ENCODE peak calls at places on chromosomes 5 and 9, in seven cellular contexts. U is H4, J is C1 segment of cervical spinal cord, L is glutamatergic neuron, F is SK-N-SH, E is tibial artery, B is breast epithelium. Y is an unnamed sample.
A peak's percentile ranks its signal among the peaks of the same experiment; 100 is the strongest.

GRCh38 chr5:107300928-107301327 is 369.8 kb downstream of the EFNA5 start:
- DNase-seq in U (no peak), J (no peak), L (no peak), F (no peak), E (no peak), B (no peak), Y (no peak)

GRCh38 chr5:158819095-158819494 is 280.6 kb downstream of the EBF1 start:
- DNase-seq in U (no peak), J (no peak), L (no peak), F (no peak), E (no peak), B (no peak), Y (no peak)

GRCh38 chr9:27453860-27454553 is 70.1 kb upstream of the IFNK start:
- DNase-seq in U (no peak), J (no peak), L (no peak), F (no peak), E (no peak), B (no peak), Y (no peak)

GRCh38 chr9:83081010-83081409 is 18.1 kb upstream of the RASEF start:
- DNase-seq in U (no peak), J (no peak), L (no peak), F (no peak), E (no peak), B (no peak), Y (no peak)

GRCh38 chr5:134552301-134552700 is 26.8 kb downstream of the JADE2 start:
- DNase-seq in U (peak; percentile 68), J (no peak), L (no peak), F (no peak), E (peak; percentile 81), B (no peak), Y (no peak)

GRCh38 chr9:76136986-76137385 is 246.5 kb downstream of the PCSK5 start:
- DNase-seq in U (peak; percentile 53), J (no peak), L (no peak), F (no peak), E (no peak), B (no peak), Y (no peak)

GRCh38 chr5:31036407-31036806 is 157.1 kb upstream of the CDH6 start:
- DNase-seq in U (peak; percentile 18), J (no peak), L (no peak), F (no peak), E (no peak), B (no peak), Y (no peak)

GRCh38 chr9:38091310-38092199 is 22.5 kb upstream of the SHB start:
- DNase-seq in U (no peak), J (no peak), L (no peak), F (peak; percentile 34), E (no peak), B (no peak), Y (no peak)

GRCh38 chr5:178199581-178200434 is 4.5 kb upstream of the HNRNPAB start:
- DNase-seq in U (no peak), J (no peak), L (no peak), F (no peak), E (no peak), B (peak; percentile 19), Y (no peak)

GRCh38 chr5:74206571-74207550 is 433.7 kb downstream of the ENC1 start:
- DNase-seq in U (peak; percentile 77), J (peak; percentile 47), L (no peak), F (peak; percentile 35), E (peak; percentile 64), B (no peak), Y (no peak)

GRCh38 chr9:130214921-130215320 is 42.7 kb downstream of the NCS1 start:
- DNase-seq in U (no peak), J (no peak), L (no peak), F (no peak), E (no peak), B (no peak), Y (no peak)

GRCh38 chr5:54774281-54775171 is 210.9 kb downstream of the ESM1 start:
- DNase-seq in U (no peak), J (no peak), L (peak; percentile 18), F (no peak), E (peak; percentile 83), B (peak; percentile 54), Y (peak; percentile 90)

Y was measured in ascending aorta.